ENCODE peak calls at places on chromosomes 16 and 17, in seven cellular contexts. B is EL; T is CD8-positive, alpha-beta memory T cell; I is DMS153; F is amygdala; A is occipital lobe; C is AG09319. R is an unnamed sample.

GRCh38 chr17:81066072-81066471 is 31.1 kb downstream of the BAIAP2 start:
- DNase-seq in B (no peak), C (no peak), F (no peak), I (no peak), A (no peak), T (no peak), R (no peak)

GRCh38 chr17:47987240-47987835 is 16.4 kb downstream of the CDK5RAP3 start:
- DNase-seq in C (no peak), A (no peak), F (no peak), T (no peak), I (peak; percentile 11), B (peak; percentile 22), R (peak; percentile 61)

GRCh38 chr16:11556945-11557720 is 29.6 kb downstream of the LITAF start:
- DNase-seq in T (no peak), B (no peak), C (no peak), I (no peak), A (no peak), F (no peak), R (no peak)

GRCh38 chr17:2777242-2777867 is 18.9 kb upstream of the RAP1GAP2 start:
- DNase-seq in C (no peak), A (no peak), I (no peak), T (no peak), B (no peak), F (no peak), R (no peak)

GRCh38 chr17:75352079-75352569 is 53.4 kb downstream of the GRB2 start:
- DNase-seq in I (no peak), T (no peak), B (no peak), A (no peak), F (no peak), C (no peak), R (no peak)

GRCh38 chr16:53768593-53768992 is 64.6 kb downstream of the FTO start:
- DNase-seq in B (peak; percentile 92), A (no peak), C (peak; percentile 67), F (no peak), T (no peak), I (no peak), R (no peak)

GRCh38 chr17:67672592-67672991 is 45.1 kb upstream of the NOL11 start:
- DNase-seq in T (no peak), B (no peak), A (no peak), F (no peak), I (peak; percentile 88), C (no peak), R (no peak)

GRCh38 chr16:54233626-54234025 is 53.0 kb downstream of the IRX3 start:
- DNase-seq in C (no peak), I (no peak), A (no peak), T (no peak), F (no peak), B (no peak), R (no peak)

GRCh38 chr17:81858170-81858966 is 2.0 kb downstream of the P4HB start:
- DNase-seq in C (no peak), B (no peak), T (no peak), I (no peak), A (no peak), F (no peak), R (no peak)

GRCh38 chr17:28004344-28004743 is 38.1 kb upstream of the NLK start:
- DNase-seq in I (no peak), F (no peak), T (no peak), C (no peak), B (no peak), A (no peak), R (no peak)

GRCh38 chr16:50967827-50968612 is 183.1 kb downstream of the SALL1 start:
- DNase-seq in A (no peak), I (no peak), B (no peak), F (no peak), T (no peak), C (no peak), R (no peak)

GRCh38 chr16:27867122-27868110 is 196.1 kb downstream of the GSG1L start:
- DNase-seq in A (peak; percentile 21), I (no peak), F (peak; percentile 17), C (peak; percentile 23), T (peak; percentile 6), B (peak; percentile 84), R (peak; percentile 40)

GRCh38 chr17:33949100-33949499 is 306.0 kb upstream of the CCL2 start:
- DNase-seq in F (no peak), C (no peak), B (no peak), I (no peak), A (no peak), T (no peak), R (no peak)

GRCh38 chr16:49930841-49931240 is 74.9 kb upstream of the ZNF423 start:
- DNase-seq in C (no peak), B (no peak), T (no peak), F (no peak), A (no peak), I (no peak), R (no peak)

GRCh38 chr17:49952209-49952911 is 16.6 kb upstream of the DLX4 start:
- DNase-seq in T (peak; percentile 69), B (peak; percentile 70), F (no peak), A (no peak), C (peak; percentile 29), I (peak; percentile 53), R (peak; percentile 31)

GRCh38 chr16:71722801-71723536 is 1.5 kb downstream of the PHLPP2 start:
- DNase-seq in C (no peak), I (peak; percentile 59), A (peak; percentile 43), B (peak; percentile 88), T (peak; percentile 55), F (no peak), R (peak; percentile 49)

GRCh38 chr17:9183297-9183696 is 162.0 kb downstream of the NTN1 start:
- DNase-seq in F (no peak), T (no peak), B (no peak), A (no peak), I (no peak), C (no peak), R (no peak)

R was measured in LNCaP clone FGC.